ENCODE peak calls at places on chromosomes 1 and 21, in four cellular contexts. V is SK-N-SH, H is HepG2, R is K562. M is an unnamed sample.
A peak's percentile ranks its signal among the peaks of the same experiment; 100 is the strongest.

GRCh38 chr1:152996633-152997385 is 4.7 kb upstream of the SPRR3 start:
- DNase-seq in H (no peak), R (no peak), V (no peak), M (no peak)

GRCh38 chr1:82517586-82517985 is 716.9 kb downstream of the ADGRL2 start:
- DNase-seq in V (no peak), R (no peak), H (no peak), M (no peak)

GRCh38 chr1:71717186-71717585 is 565.2 kb downstream of the NEGR1 start:
- DNase-seq in V (no peak), R (no peak), H (no peak), M (no peak)

GRCh38 chr1:94358630-94359599 is 59.3 kb upstream of the ABCD3 start:
- DNase-seq in R (no peak), V (peak; percentile 15), H (no peak), M (no peak)

GRCh38 chr1:156639601-156640101 is 2.3 kb upstream of the BCAN start:
- DNase-seq in V (peak; percentile 74), R (no peak), H (no peak), M (no peak)

GRCh38 chr1:192104135-192104534 is 54.1 kb upstream of the RGS18 start:
- DNase-seq in R (no peak), V (no peak), H (no peak), M (no peak)

GRCh38 chr21:38088916-38089762 is 167.7 kb upstream of the KCNJ15 start:
- DNase-seq in H (no peak), V (no peak), R (peak; percentile 80), M (no peak)

GRCh38 chr1:68975534-68975933 is 478.7 kb upstream of the DEPDC1 start:
- DNase-seq in V (peak; percentile 19), R (no peak), H (no peak), M (no peak)

GRCh38 chr1:14974361-14974760 is 179.2 kb upstream of the TMEM51 start:
- DNase-seq in R (no peak), H (no peak), V (no peak), M (no peak)

GRCh38 chr1:116232989-116233514 is 121.9 kb downstream of the MAB21L3 start:
- DNase-seq in V (no peak), R (no peak), H (no peak), M (no peak)

GRCh38 chr1:56577859-56578663 is 1.3 kb downstream of the PLPP3 start:
- DNase-seq in H (peak; percentile 34), R (no peak), V (peak; percentile 74), M (no peak)

GRCh38 chr1:84192681-84193080 is 48.6 kb downstream of the PRKACB start:
- DNase-seq in V (no peak), R (no peak), H (no peak), M (no peak)

GRCh38 chr1:204465469-204466415 is 28.9 kb downstream of the PIK3C2B start:
- DNase-seq in V (peak; percentile 46), H (no peak), R (peak; percentile 60), M (no peak)

GRCh38 chr1:224108991-224109390 is 4.9 kb upstream of the FBXO28 start:
- DNase-seq in V (no peak), R (no peak), H (no peak), M (no peak)

GRCh38 chr1:99737016-99737415 is 29.4 kb downstream of the FRRS1 start:
- DNase-seq in H (peak; percentile 49), V (peak; percentile 55), R (peak; percentile 17), M (peak; percentile 21)

GRCh38 chr1:145858238-145858936 is 494 bp downstream of the PIAS3 start:
- DNase-seq in H (no peak), R (peak; percentile 64), V (peak; percentile 83), M (no peak)

DNA sequence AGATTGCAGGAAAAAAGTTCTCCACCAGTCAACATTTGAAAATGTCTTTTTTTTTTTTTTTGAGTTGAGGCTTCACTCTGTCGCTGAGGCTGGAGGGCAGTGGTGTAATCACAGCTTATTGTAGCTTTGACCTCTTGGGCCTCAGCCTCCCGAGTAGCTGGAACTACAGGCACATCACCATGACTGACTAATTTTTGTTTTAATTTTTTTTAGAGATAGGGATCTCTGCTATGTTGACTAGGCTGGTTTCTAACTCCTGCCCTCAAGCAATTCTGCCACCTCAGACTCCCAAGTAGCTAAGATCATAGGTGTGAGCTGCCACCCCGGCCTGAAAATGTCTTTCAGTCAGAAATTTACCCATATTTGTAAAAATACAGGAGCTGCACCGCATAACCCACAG is 30.6 kb upstream of the USP24 start:
- DNase-seq in H (no peak), R (no peak), V (no peak), M (no peak)
- TF ChIP-seq RAD21 in H (no peak), R (no peak), V (no peak), M (no peak)

DNA sequence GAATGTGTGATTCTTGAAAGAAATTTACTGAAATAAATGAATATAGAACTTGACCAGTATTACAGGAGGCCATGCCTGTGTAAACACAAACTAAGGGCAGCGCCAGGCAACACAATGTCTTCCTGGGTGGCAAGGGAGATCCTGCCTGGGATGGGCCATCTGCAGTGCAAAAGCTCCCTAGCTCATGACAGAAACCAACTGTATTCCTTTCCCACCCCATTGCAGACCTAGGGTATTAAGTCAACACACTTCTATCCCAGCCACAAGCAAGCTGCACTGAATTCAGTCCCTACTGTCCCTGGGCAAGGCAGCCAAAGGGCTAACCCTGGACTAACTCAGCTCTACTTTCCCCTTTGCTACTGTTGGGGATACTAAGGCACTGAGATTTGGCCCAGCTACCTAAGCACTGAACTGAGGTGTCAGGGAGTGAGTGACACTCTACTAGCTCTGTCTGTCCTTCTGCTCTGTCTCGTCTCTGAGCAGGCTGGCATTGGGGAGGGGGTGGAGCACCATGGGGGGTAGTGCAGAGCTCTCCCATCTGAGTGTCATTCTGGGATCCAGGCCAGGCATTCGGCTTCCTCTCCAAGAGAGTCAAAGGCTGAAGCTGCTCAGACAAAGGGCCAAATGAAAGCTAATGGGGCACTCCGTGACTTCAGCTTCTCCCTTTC is 2.5 kb downstream of the INKA2 start:
- DNase-seq in V (no peak), R (no peak), H (no peak), M (no peak)
- TF ChIP-seq ELF1 in V (no peak), R (no peak), H (no peak), M (no peak)

DNA sequence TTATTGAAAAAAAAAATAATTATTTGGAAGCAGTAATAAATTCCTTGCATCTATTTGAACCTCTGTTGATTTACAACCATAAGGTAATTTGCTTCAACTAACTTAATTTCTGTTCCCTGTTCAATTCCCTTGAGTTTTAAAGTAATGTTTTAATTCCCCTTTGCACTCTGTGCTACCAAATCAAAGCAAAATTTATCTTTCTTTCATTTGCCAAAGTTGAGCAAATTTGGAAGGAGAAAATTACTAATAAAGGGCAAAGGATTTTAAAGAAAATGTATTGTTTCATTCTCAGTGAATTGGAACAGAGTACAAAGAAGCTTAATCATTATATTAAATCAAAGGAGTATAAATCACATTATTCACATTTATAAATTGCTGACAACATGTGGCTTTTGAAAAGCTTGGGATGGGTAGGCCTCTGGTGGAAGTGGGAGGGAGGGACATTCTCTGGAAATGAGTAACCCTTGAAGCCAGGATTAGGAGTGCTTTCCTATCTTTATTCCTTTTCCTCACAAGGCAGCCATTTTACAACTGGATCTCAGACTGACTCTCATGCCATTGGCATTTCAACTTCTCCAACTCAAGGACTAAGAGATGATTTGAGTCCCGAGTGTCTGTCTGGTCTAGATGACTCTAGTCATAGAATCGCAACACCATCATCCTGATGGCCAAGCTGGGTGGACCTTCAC is 331.6 kb upstream of the DUSP10 start:
- DNase-seq in R (no peak), V (no peak), H (no peak), M (no peak)
- TF ChIP-seq RAD21 in R (no peak), V (no peak), H (no peak), M (no peak)

DNA sequence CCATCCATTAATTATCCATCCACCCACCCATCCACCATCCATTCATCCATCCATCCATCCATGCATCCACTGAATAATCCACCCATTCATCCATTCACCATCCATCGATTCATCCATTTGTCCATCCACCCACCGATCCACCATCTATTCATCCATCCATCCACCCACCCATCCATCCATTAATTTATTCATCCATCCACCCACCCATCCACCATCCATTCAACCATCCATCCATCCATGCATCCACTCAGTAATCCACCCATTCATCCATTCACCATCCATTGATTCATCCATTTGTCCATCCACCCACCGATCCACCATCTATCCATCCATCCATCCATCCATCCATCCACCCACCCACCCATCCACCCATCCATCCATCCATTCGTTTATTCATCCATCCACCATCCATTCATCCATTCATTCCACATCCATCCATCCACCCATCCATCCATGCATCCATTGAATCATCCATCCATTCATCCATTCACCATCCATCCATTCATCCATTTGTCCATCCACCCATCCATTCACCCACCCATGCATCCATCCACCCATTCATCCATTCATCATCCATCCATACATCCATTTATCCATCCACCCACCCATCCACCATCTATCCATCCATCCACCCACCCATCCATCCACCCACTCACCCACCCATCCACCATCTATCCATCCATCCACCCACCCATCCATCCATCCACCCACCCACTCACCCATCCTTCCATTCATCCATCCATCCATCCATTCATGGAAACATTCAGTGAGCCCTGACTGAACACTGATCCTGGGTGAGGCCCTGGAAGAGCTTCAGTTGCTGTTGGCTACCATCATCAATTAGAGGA is 83.4 kb upstream of the ARHGEF16 start:
- DNase-seq in H (no peak), R (no peak), V (no peak), M (no peak)
- TF ChIP-seq ELF1 in H (no peak), R (no peak), V (no peak), M (no peak)

DNA sequence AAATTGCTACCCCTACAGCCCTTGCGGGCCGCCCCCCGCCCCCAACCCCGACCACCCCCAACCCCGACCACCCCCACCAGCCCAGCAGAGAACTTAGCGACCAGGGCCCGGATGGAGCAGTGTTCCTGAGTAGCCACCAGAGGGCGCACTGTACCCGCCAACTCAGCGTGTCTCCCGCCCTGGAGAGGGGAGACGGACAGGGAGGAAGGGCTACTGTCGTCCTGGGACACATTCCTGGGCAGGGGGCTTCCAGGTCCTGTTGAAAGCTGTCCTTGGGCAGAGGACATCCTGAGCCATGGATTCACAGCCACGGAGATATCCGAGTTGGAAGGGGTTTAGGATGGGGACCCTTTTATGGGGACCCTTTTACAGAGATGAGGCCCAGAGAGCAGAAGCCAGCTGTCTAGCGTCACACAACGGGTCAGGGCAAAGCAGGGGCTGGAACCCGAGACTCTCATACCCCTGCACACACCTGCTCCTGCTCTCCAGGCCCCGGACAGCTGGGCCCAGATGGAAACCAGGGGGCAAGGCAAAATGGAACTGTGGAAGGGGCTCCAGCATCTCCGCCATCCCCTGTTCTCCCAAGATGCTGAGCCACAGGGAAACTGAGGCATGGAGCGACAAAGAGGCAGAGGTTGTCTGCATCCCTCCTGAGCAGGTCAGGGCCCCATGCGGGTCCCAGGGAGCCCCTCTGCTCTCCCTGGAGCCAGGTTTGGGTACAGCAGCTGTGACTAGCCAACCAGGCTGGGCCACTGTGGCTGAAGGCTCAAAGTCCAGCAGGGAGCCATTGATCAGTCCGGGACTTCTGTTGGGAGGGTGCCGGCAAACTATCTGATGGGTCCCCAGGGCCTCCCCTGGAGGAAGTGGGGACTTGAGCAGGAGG is 25.0 kb upstream of the LAPTM5 start:
- DNase-seq in R (peak; percentile 88), V (peak; percentile 92), H (peak; percentile 74), M (no peak)
- TF ChIP-seq RAD21 in R (peak; percentile 81), V (peak; percentile 85), H (peak; percentile 55), M (peak; percentile 91)

M was measured in HCT116.